ENCODE peak calls at places on chromosomes 2 and 18, in four cellular contexts. G is CD8-positive, alpha-beta memory T cell; K is brain microvascular endothelial cell; M is lower leg skin. C is an unnamed sample.

GRCh38 chr18:45412577-45412976 is 202.7 kb upstream of the SLC14A2 start:
- DNase-seq in G (no peak), K (no peak), M (no peak), C (no peak)

GRCh38 chr2:26911911-26912861 is 58.3 kb upstream of the MAPRE3 start:
- DNase-seq in G (no peak), K (no peak), M (peak), C (no peak)

GRCh38 chr18:23887035-23887434 is 127.5 kb upstream of the TTC39C start:
- DNase-seq in K (no peak), M (no peak), G (no peak), C (no peak)

GRCh38 chr2:220753486-220753885 is 818.6 kb downstream of the EPHA4 start:
- DNase-seq in G (no peak), K (no peak), M (no peak), C (no peak)

GRCh38 chr2:105455488-105455991 is 56.7 kb upstream of the FHL2 start:
- DNase-seq in G (no peak), K (peak), M (no peak), C (no peak)

GRCh38 chr2:20972110-20972509 is 71.8 kb downstream of the APOB start:
- DNase-seq in M (no peak), G (no peak), K (no peak), C (no peak)

GRCh38 chr2:134432438-134432883 is 178.6 kb downstream of the MGAT5 start:
- DNase-seq in K (no peak), M (no peak), G (no peak), C (no peak)

GRCh38 chr2:172655091-172655837 is 80.4 kb upstream of the RAPGEF4 start:
- DNase-seq in M (no peak), G (no peak), K (peak), C (no peak)

GRCh38 chr2:192741889-192742288 is 547.2 kb upstream of the TMEFF2 start:
- DNase-seq in K (no peak), M (no peak), G (no peak), C (no peak)

GRCh38 chr2:47486858-47487497 is 84.0 kb downstream of the MSH2 start:
- DNase-seq in M (no peak), G (no peak), K (no peak), C (peak)

GRCh38 chr2:28413152-28413895 is 20.7 kb downstream of the FOSL2 start:
- DNase-seq in K (no peak), M (no peak), G (no peak), C (no peak)

GRCh38 chr2:234955971-234956509 is 4.2 kb downstream of the SH3BP4 start:
- DNase-seq in G (no peak), K (no peak), M (peak), C (no peak)

GRCh38 chr2:23500836-23501235 is 115.9 kb downstream of the KLHL29 start:
- DNase-seq in G (no peak), K (no peak), M (no peak), C (no peak)

GRCh38 chr2:106161938-106162814 is 31.9 kb downstream of the UXS1 start:
- DNase-seq in K (no peak), G (no peak), M (no peak), C (no peak)

GRCh38 chr18:55869965-55870585 is 282.1 kb upstream of the TCF4 start:
- DNase-seq in G (no peak), K (peak), M (peak), C (no peak)

GRCh38 chr2:65429799-65430514 is 2.4 kb downstream of the SPRED2 start:
- DNase-seq in G (no peak), K (no peak), M (peak), C (no peak)

GRCh38 chr2:61255580-61256437 is 93.8 kb downstream of the C2orf74 start:
- DNase-seq in M (no peak), G (no peak), K (peak), C (no peak)

GRCh38 chr2:152336854-152337510 is 2.0 kb downstream of the FMNL2 start:
- DNase-seq in K (peak), M (no peak), G (no peak), C (no peak)

GRCh38 chr2:144509548-144510205 is 10.2 kb downstream of the ZEB2 start:
- DNase-seq in M (no peak), K (no peak), G (no peak), C (no peak)

GRCh38 chr2:118994778-118995177 is 52.8 kb downstream of the MARCO start:
- DNase-seq in G (no peak), M (peak), K (no peak), C (no peak)

GRCh38 chr2:219325136-219325535 is 7.4 kb downstream of the RESP18 start:
- DNase-seq in M (no peak), G (no peak), K (no peak), C (no peak)

GRCh38 chr18:58997811-58998337 is 133.2 kb downstream of the ZNF532 start:
- DNase-seq in K (peak), M (no peak), G (no peak), C (no peak)

GRCh38 chr2:157922341-157922740 is 46.2 kb upstream of the ACVR1 start:
- DNase-seq in G (no peak), M (no peak), K (no peak), C (no peak)

GRCh38 chr2:178796079-178796677 is 11.0 kb downstream of the TTN start:
- DNase-seq in M (no peak), G (no peak), K (no peak), C (peak)

GRCh38 chr2:83459456-83459855 is 999.6 kb downstream of the SUCLG1 start:
- DNase-seq in G (no peak), K (no peak), M (no peak), C (no peak)

GRCh38 chr2:117068371-117068770 is 746.1 kb upstream of the DDX18 start:
- DNase-seq in M (no peak), K (no peak), G (no peak), C (no peak)

GRCh38 chr2:137231616-137232015 is 466.3 kb downstream of the THSD7B start:
- DNase-seq in M (no peak), K (no peak), G (no peak), C (no peak)

GRCh38 chr18:48190994-48191393 is 218.2 kb downstream of the ZBTB7C start:
- DNase-seq in G (no peak), M (no peak), K (no peak), C (no peak)

GRCh38 chr2:64017811-64018714 is 1.2 kb downstream of the VPS54 start:
- DNase-seq in M (no peak), G (no peak), K (no peak), C (no peak)

GRCh38 chr2:178927173-178927572 is 120.0 kb upstream of the TTN start:
- DNase-seq in G (no peak), M (no peak), K (no peak), C (no peak)